ENCODE peak calls at places on chromosomes 3 and 15, in four cellular contexts. F, A, P and V are unnamed samples. For H3K9me3, the result is how much of the 10 kb centered on the place peaks cover.

GRCh38 chr3:169241575-169241927 is 422.0 kb downstream of the MECOM start:
- DNase-seq in F (no peak), A (no peak), P (no peak), V (no peak)

GRCh38 chr15:89059006-89059405 is 29.2 kb upstream of the ABHD2 start:
- DNase-seq in F (no peak), A (no peak), P (no peak), V (no peak)

GRCh38 chr15:40871749-40872617 is 2.1 kb downstream of the RHOV start:
- DNase-seq in F (no peak), A (peak), P (no peak), V (no peak)

GRCh38 chr3:124882749-124883148 is 4.4 kb downstream of the ITGB5 start:
- DNase-seq in F (no peak), A (no peak), P (peak), V (no peak)

GRCh38 chr3:120795017-120795648 is 52.6 kb downstream of the GTF2E1 start:
- DNase-seq in F (peak), A (peak), P (peak), V (peak)

GRCh38 chr15:68417897-68418296 is 14.1 kb downstream of the ITGA11 start:
- DNase-seq in F (no peak), A (no peak), P (no peak), V (no peak)

GRCh38 chr3:14862661-14863230 is 44.0 kb downstream of the FGD5 start:
- DNase-seq in F (no peak), A (no peak), P (no peak), V (no peak)

GRCh38 chr3:143471705-143472104 is 352.1 kb downstream of the CHST2 start:
- DNase-seq in F (no peak), A (no peak), P (no peak), V (no peak)

GRCh38 chr15:90579213-90579612 is 49.5 kb downstream of the CRTC3 start:
- DNase-seq in F (no peak), A (no peak), P (no peak), V (no peak)

GRCh38 chr15:93241696-93242585 is 152.9 kb upstream of the RGMA start:
- DNase-seq in F (no peak), A (no peak), P (no peak), V (no peak)

GRCh38 chr3:136181741-136182140 is 14.4 kb downstream of the MSL2 start:
- DNase-seq in F (no peak), A (no peak), P (no peak), V (no peak)

GRCh38 chr3:136187868-136188267 is 8.3 kb downstream of the MSL2 start:
- DNase-seq in F (no peak), A (no peak), P (no peak), V (no peak)

GRCh38 chr3:136186330-136186729 is 9.8 kb downstream of the MSL2 start:
- DNase-seq in F (peak), A (no peak), P (no peak), V (no peak)

GRCh38 chr3:136186850-136187249 is 9.3 kb downstream of the MSL2 start:
- DNase-seq in F (no peak), A (no peak), P (no peak), V (no peak)

DNA sequence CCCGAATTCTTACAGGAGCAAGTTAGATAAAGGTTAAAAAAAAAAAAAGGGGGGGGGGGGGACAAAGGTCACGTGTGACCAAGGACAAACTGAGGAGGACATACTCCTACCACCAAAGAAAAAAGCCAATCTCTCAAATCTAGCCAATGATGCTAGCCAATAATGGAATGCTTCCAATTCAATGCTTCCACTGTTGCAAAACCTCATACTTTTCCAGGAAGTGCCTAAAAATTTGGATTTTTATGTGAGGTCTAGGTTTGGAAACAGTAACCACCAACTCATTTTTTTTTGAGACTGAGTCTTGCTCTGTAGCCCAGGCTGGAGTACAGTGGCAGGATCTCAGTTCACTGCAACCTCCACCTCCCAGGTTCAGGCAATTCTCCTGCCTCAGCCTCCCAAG is 11.4 kb downstream of the MSL2 start:
- DNase-seq in F (no peak), A (no peak), P (no peak), V (no peak)
- H3K9me3 ChIP-seq in F (under half), A (under half), P (under half), V (under half)

GRCh38 chr15:56236197-56236596 is 7.5 kb downstream of the RFX7 start:
- DNase-seq in F (no peak), A (no peak), P (no peak), V (no peak)
- H3K9me3 ChIP-seq in F (under half), A (under half), P (under half), V (under half)

GRCh38 chr3:157182879-157183278 is 22.9 kb upstream of the CCNL1 start:
- DNase-seq in F (peak), A (no peak), P (no peak), V (no peak)

GRCh38 chr3:157190242-157190876 is 30.4 kb upstream of the CCNL1 start:
- DNase-seq in F (no peak), A (no peak), P (no peak), V (no peak)

DNA sequence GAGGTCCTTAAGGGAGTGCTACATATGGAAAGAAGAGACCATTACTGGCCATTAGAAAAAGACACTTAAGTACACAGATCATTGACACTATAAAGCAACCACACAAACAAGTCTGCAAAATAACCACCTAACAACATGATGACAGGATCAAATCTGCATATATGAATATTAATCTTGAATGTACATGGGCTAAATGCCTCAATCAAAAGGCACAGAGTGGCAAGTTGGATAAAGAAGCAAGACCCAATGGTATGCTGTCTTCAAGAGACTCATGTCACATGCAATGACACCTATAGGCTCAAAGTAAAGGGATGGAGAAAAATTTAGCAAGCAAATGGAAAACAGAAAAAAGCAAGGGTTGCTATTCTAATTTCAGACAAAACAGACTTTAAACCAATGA is 28.4 kb upstream of the CCNL1 start:
- DNase-seq in F (no peak), A (no peak), P (no peak), V (no peak)
- H3K9me3 ChIP-seq in F (under half), A (under half), P (under half), V (under half)

GRCh38 chr3:47194994-47195393 is 31.1 kb upstream of the SETD2 start:
- DNase-seq in F (no peak), A (no peak), P (no peak), V (no peak)
- H3K9me3 ChIP-seq in F (under half), A (under half), P (under half), V (under half)

DNA sequence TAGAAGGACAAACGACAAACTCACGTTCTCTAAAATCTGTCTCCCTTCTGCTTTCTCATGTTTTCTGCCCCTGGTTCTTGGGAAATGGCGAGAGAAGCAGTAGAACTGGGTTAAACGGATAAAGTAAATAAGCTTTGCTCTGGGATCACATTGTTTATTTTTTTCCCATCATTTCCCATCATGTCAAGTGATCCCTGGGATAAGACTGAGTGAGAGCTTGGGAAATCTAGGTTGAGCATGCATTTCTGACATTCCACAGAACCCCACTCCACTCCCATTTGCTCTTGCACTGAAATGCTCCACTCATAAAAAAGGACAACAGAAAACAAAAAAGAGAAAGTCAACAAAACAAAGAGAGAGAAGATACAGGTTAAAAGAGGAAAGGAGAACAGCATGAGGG is 69.1 kb downstream of the SEMA6D start:
- DNase-seq in F (no peak), A (no peak), P (no peak), V (no peak)
- H3K9me3 ChIP-seq in F (under half), A (under half), P (under half), V (under half)

DNA sequence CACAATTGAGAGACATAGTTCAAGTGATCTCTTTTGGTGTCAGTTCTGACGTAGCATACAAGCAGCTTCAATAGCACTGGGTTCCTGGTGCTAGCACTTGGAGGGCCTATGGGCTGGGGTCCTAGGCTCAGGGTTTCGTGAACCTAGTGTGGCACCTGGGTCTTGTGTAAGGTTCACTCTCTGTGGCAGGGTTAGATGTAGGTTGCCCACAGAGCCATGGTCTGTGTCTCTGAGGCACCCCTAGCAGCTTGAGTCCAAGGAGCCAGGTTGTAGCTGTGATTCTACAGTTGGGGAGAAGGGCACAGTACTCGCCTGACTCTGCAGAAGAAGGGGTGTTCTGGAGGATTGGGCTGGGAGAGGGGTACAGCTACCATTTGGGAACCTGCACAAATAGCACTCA is 282.6 kb upstream of the LRRC3B start:
- DNase-seq in F (no peak), A (no peak), P (no peak), V (no peak)
- H3K9me3 ChIP-seq in F (under half), A (under half), P (under half), V (under half)

GRCh38 chr3:34276342-34276741 is 477.9 kb downstream of the PDCD6IP start:
- DNase-seq in F (no peak), A (no peak), P (no peak), V (no peak)
- H3K9me3 ChIP-seq in F (under half), A (under half), P (under half), V (under half)